ENCODE peak calls at places on chromosomes 2 and 18, in eight cellular contexts. E, C, F, U, I, Q, W and R are unnamed samples.
A peak's percentile ranks its signal among the peaks of the same experiment; 100 is the strongest.

GRCh38 chr18:32049393-32050161 is 31.0 kb downstream of the RNF125 start:
- DNase-seq in E (peak; percentile 45), C (peak; percentile 23), F (peak; percentile 34), U (peak; percentile 45), I (peak; percentile 45), Q (no peak), W (no peak), R (peak; percentile 50)

GRCh38 chr2:189674374-189675112 is at the start of gene ANKAR:
- DNase-seq in E (peak; percentile 90), C (peak; percentile 68), F (peak; percentile 83), U (peak; percentile 84), I (peak; percentile 91), Q (peak; percentile 88), W (peak; percentile 84), R (peak; percentile 80)

GRCh38 chr2:55879976-55880375 is 43.6 kb downstream of the EFEMP1 start:
- DNase-seq in E (no peak), C (no peak), F (no peak), U (no peak), I (no peak), Q (no peak), W (no peak), R (no peak)

GRCh38 chr2:6914829-6915228 is 2.4 kb upstream of the RNF144A start:
- DNase-seq in E (no peak), C (no peak), F (no peak), U (no peak), I (no peak), Q (no peak), W (no peak), R (no peak)

GRCh38 chr2:239392072-239392357 is 8.8 kb downstream of the HDAC4 start:
- DNase-seq in E (no peak), C (no peak), F (no peak), U (no peak), I (no peak), Q (no peak), W (no peak), R (no peak)

GRCh38 chr2:32005371-32005976 is 5.3 kb downstream of the MEMO1 start:
- DNase-seq in E (no peak), C (no peak), F (no peak), U (no peak), I (no peak), Q (no peak), W (no peak), R (no peak)

GRCh38 chr2:207635468-207636200 is 10.4 kb upstream of the METTL21A start:
- DNase-seq in E (no peak), C (no peak), F (no peak), U (no peak), I (no peak), Q (no peak), W (no peak), R (no peak)

GRCh38 chr2:43228782-43229659 is 2.6 kb upstream of the ZFP36L2 start:
- DNase-seq in E (no peak), C (no peak), F (no peak), U (no peak), I (no peak), Q (no peak), W (peak; percentile 23), R (peak; percentile 28)

GRCh38 chr18:60667016-60667415 is 294.4 kb upstream of the MC4R start:
- DNase-seq in E (no peak), C (no peak), F (no peak), U (no peak), I (no peak), Q (no peak), W (no peak), R (no peak)

GRCh38 chr18:58831610-58832009 is 33.1 kb upstream of the ZNF532 start:
- DNase-seq in E (no peak), C (no peak), F (no peak), U (no peak), I (no peak), Q (no peak), W (no peak), R (no peak)

GRCh38 chr18:9708057-9708881 is at the start of gene RAB31:
- DNase-seq in E (peak; percentile 67), C (no peak), F (no peak), U (peak; percentile 29), I (peak; percentile 86), Q (peak; percentile 80), W (no peak), R (no peak)

GRCh38 chr2:141464995-141465394 is 665.8 kb downstream of the LRP1B start:
- DNase-seq in E (no peak), C (no peak), F (no peak), U (no peak), I (no peak), Q (no peak), W (no peak), R (no peak)

GRCh38 chr18:13456736-13457271 is 238.2 kb downstream of the LDLRAD4 start:
- DNase-seq in E (no peak), C (no peak), F (no peak), U (no peak), I (no peak), Q (no peak), W (no peak), R (no peak)

GRCh38 chr18:26159353-26159752 is 25.7 kb downstream of the PSMA8 start:
- DNase-seq in E (no peak), C (no peak), F (no peak), U (no peak), I (no peak), Q (no peak), W (peak; percentile 37), R (no peak)

GRCh38 chr2:217743407-217743806 is 259.4 kb downstream of the TNS1 start:
- DNase-seq in E (no peak), C (no peak), F (no peak), U (no peak), I (peak; percentile 7), Q (no peak), W (no peak), R (no peak)

GRCh38 chr2:217743980-217744761 is 258.6 kb downstream of the TNS1 start:
- DNase-seq in E (no peak), C (no peak), F (no peak), U (no peak), I (peak; percentile 28), Q (no peak), W (no peak), R (no peak)

GRCh38 chr2:217749009-217749408 is 253.8 kb downstream of the TNS1 start:
- DNase-seq in E (no peak), C (no peak), F (no peak), U (no peak), I (no peak), Q (no peak), W (no peak), R (no peak)

GRCh38 chr2:217742837-217743236 is 260.0 kb downstream of the TNS1 start:
- DNase-seq in E (no peak), C (no peak), F (no peak), U (no peak), I (peak; percentile 16), Q (no peak), W (no peak), R (no peak)

GRCh38 chr2:217746741-217747287 is 256.0 kb downstream of the TNS1 start:
- DNase-seq in E (no peak), C (no peak), F (no peak), U (no peak), I (peak; percentile 5), Q (no peak), W (no peak), R (no peak)
- H3K9me3 ChIP-seq in E (no peaks in the 10 kb centered on the region), C (no peaks in the 10 kb centered on the region), F (no peaks in the 10 kb centered on the region), U (no peaks in the 10 kb centered on the region), I (no peaks in the 10 kb centered on the region), Q (no peaks in the 10 kb centered on the region), W (no peaks in the 10 kb centered on the region), R (no peaks in the 10 kb centered on the region)

DNA sequence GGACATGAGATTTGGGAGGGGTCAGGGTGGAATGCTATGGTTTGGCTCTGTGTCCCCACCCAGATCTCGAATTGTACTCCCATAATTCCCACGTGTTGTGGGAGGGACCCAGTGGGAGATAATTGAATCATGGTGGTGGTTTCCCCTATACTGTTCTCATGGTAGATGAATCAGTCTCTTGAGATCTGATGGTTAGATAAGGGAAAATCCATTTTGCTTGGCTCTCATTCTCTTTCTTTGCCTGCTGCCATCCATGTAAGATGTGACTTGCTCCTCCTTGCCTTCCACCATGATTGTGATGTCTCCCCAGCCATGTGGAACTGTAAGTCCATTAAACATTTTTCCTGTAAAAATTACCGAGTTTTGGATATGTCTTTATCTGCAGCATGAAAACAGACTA is 80.9 kb upstream of the GALNT5 start:
- DNase-seq in E (no peak), C (no peak), F (no peak), U (no peak), I (no peak), Q (no peak), W (no peak), R (no peak)
- H3K9me3 ChIP-seq in E (no peaks in the 10 kb centered on the region), C (no peaks in the 10 kb centered on the region), F (no peaks in the 10 kb centered on the region), U (no peaks in the 10 kb centered on the region), I (no peaks in the 10 kb centered on the region), Q (no peaks in the 10 kb centered on the region), W (no peaks in the 10 kb centered on the region), R (no peaks in the 10 kb centered on the region)

DNA sequence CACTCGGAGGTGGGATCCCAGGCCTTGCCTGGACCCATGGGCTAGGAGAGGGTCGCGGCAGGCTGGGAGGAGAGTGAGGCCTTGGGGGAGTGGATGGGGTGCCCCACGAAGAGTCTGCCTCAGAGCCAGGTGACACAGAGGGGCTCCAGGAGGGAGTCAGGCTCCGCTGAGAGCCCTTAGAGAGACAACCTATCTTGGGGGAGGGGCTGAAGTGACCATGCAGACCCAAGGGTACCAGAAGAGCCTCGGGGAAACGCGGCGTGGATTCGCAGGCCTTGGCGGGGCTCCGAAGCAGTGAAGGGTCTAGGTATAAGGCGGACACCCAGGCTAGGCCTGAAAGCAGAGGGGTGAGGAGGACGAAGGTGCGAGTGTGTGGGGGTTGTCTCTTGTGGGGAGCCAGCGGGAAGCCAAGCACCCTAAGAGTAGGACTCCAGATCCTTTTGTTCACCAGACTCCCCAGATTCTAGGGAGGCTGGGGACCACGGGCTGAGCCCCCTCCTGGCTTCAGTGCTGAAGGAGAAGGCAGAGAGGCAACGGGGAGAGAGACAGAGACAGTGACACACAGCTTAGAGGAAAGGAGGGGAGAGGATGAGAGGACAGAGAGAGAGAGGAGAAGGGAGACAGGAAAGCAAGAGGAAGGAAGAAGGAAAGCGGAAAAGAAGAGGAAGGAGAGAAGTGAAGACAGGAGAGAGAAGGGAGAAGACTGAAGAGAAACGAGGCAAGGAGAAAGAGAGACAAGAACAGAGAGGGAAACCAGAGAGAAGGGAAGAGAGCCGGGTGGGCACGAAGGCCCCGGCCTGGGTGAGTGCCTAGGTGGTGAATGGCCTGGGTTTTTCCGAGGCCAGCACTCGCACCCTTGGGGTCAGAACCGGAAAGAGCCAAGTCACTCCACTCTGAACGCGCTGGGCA is 1.1 kb upstream of the HOXD11 start:
- DNase-seq in E (no peak), C (no peak), F (no peak), U (no peak), I (peak; percentile 14), Q (peak; percentile 50), W (no peak), R (no peak)
- H3K9me3 ChIP-seq in E (no peaks in the 10 kb centered on the region), C (peaks cover 3% of the 10 kb centered on the region), F (no peaks in the 10 kb centered on the region), U (no peaks in the 10 kb centered on the region), I (no peaks in the 10 kb centered on the region), Q (no peaks in the 10 kb centered on the region), W (no peaks in the 10 kb centered on the region), R (no peaks in the 10 kb centered on the region)

DNA sequence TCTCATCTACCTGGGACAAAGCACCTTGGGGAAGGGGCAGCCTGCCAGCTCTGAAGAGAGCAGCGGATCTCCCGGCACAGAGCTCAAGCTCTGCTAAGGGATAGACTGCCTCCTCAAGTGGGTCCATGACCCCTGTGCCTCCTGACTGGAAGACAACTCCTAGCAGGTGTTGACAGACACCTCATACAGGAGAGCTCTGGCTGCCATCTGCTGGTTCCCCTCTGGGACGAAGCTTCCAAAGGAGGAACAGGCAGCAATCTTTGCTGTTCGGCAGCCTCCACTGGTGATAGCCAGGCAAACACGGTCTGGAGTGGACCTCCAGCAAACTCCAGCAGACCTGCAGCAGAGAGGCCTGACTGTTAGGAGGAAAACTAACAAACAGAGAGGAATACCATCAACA is 549.9 kb upstream of the LRATD1 start:
- DNase-seq in E (no peak), C (no peak), F (no peak), U (no peak), I (no peak), Q (no peak), W (no peak), R (no peak)
- H3K9me3 ChIP-seq in E (no peaks in the 10 kb centered on the region), C (no peaks in the 10 kb centered on the region), F (no peaks in the 10 kb centered on the region), U (no peaks in the 10 kb centered on the region), I (no peaks in the 10 kb centered on the region), Q (no peaks in the 10 kb centered on the region), W (no peaks in the 10 kb centered on the region), R (no peaks in the 10 kb centered on the region)